ENCODE peak calls at places on chromosomes 1 and 21, in four cellular contexts. R, P, C and Y are unnamed samples.

GRCh38 chr1:227604446-227604845 is 41.1 kb downstream of the ZNF678 start:
- DNase-seq in P (no peak), C (no peak), R (peak), Y (peak)

GRCh38 chr1:158019177-158019868 is 25.9 kb downstream of the KIRREL1 start:
- DNase-seq in C (peak), R (peak), P (no peak), Y (peak)

GRCh38 chr1:109412551-109412950 is 13.7 kb downstream of the PSMA5 start:
- DNase-seq in C (no peak), R (no peak), P (no peak), Y (no peak)

GRCh38 chr1:85463666-85464496 is 1.1 kb downstream of the DDAH1 start:
- DNase-seq in P (no peak), C (no peak), R (peak), Y (peak)

GRCh38 chr1:150558761-150559626 is 9.8 kb downstream of the ADAMTSL4 start:
- DNase-seq in R (no peak), C (no peak), P (peak), Y (peak)

GRCh38 chr1:62301726-62302390 is 17.4 kb downstream of the KANK4 start:
- DNase-seq in C (no peak), P (no peak), R (no peak), Y (no peak)

GRCh38 chr1:53046930-53047329 is 15.1 kb upstream of the PODN start:
- DNase-seq in R (peak), C (no peak), P (no peak), Y (peak)

GRCh38 chr1:164683235-164683634 is 124.3 kb downstream of the PBX1 start:
- DNase-seq in P (no peak), C (no peak), R (peak), Y (peak)

GRCh38 chr21:17467392-17467791 is 45.5 kb upstream of the CXADR start:
- DNase-seq in C (no peak), P (no peak), R (no peak), Y (peak)

GRCh38 chr21:30695956-30696355 is 22.6 kb downstream of the KRTAP21-3 start:
- DNase-seq in C (no peak), R (no peak), P (no peak), Y (no peak)

GRCh38 chr1:72281144-72281543 is 1.2 kb downstream of the NEGR1 start:
- DNase-seq in C (no peak), R (no peak), P (no peak), Y (no peak)

GRCh38 chr1:11540773-11541160 is 61.8 kb downstream of the DISP3 start:
- DNase-seq in C (no peak), P (no peak), R (no peak), Y (no peak)

GRCh38 chr1:44659566-44659965 is 14.7 kb downstream of the TMEM53 start:
- DNase-seq in P (no peak), C (no peak), R (no peak), Y (no peak)

GRCh38 chr1:229709620-229710019 is 83.6 kb downstream of the URB2 start:
- DNase-seq in P (no peak), R (no peak), C (no peak), Y (no peak)

GRCh38 chr1:147627435-147628110 is 42.8 kb downstream of the ACP6 start:
- DNase-seq in C (peak), R (no peak), P (peak), Y (peak)

GRCh38 chr21:43731891-43732711 is 13.2 kb downstream of the PDXK start:
- DNase-seq in C (no peak), R (peak), P (no peak), Y (peak)

GRCh38 chr21:45289655-45290515 is 2.2 kb upstream of the POFUT2 start:
- DNase-seq in P (peak), C (no peak), R (no peak), Y (no peak)

GRCh38 chr1:61782771-61783170 is 40.5 kb downstream of the PATJ start:
- DNase-seq in C (no peak), R (no peak), P (no peak), Y (no peak)

GRCh38 chr1:90317628-90318027 is 322.7 kb downstream of the ZNF326 start:
- DNase-seq in C (no peak), R (no peak), P (no peak), Y (no peak)

GRCh38 chr1:56404066-56404465 is 175.3 kb downstream of the PLPP3 start:
- DNase-seq in P (no peak), C (no peak), R (peak), Y (no peak)

GRCh38 chr1:89365206-89365605 is 1.3 kb downstream of the GBP6 start:
- DNase-seq in R (no peak), C (no peak), P (no peak), Y (no peak)

GRCh38 chr1:41641483-41641829 is 157.0 kb upstream of the EDN2 start:
- DNase-seq in C (no peak), R (no peak), P (no peak), Y (no peak)

GRCh38 chr1:65395887-65396612 is 24.4 kb upstream of the LEPR start:
- DNase-seq in P (no peak), R (peak), C (peak), Y (no peak)

GRCh38 chr1:228554107-228554506 is 66.9 kb downstream of the RNF187 start:
- DNase-seq in R (no peak), C (no peak), P (no peak), Y (no peak)

GRCh38 chr1:37478451-37478871 is 4.1 kb downstream of the ZC3H12A start:
- DNase-seq in R (peak), C (no peak), P (no peak), Y (no peak)

GRCh38 chr1:46719689-46720088 is 775 bp upstream of the EFCAB14 start:
- DNase-seq in R (no peak), C (peak), P (peak), Y (peak)

GRCh38 chr21:14321042-14321441 is 61.9 kb downstream of the HSPA13 start:
- DNase-seq in R (no peak), C (no peak), P (no peak), Y (no peak)

GRCh38 chr1:231612393-231613089 is 14.0 kb upstream of the DISC1 start:
- DNase-seq in C (no peak), P (peak), R (no peak), Y (no peak)

GRCh38 chr21:45380566-45380965 is 24.4 kb upstream of the COL18A1 start:
- DNase-seq in R (no peak), C (no peak), P (peak), Y (no peak)

GRCh38 chr1:19628879-19629278 is 15.2 kb upstream of the NBL1 start:
- DNase-seq in C (no peak), P (no peak), R (no peak), Y (no peak)

GRCh38 chr1:38241594-38242331 is 195.2 kb upstream of the POU3F1 start:
- DNase-seq in P (no peak), C (no peak), R (no peak), Y (no peak)

GRCh38 chr1:209593747-209594146 is 10.2 kb downstream of the CAMK1G start:
- DNase-seq in C (no peak), R (no peak), P (no peak), Y (no peak)

GRCh38 chr1:52842643-52843310 is at the start of gene ZYG11A:
- DNase-seq in P (peak), C (peak), R (peak), Y (peak)

GRCh38 chr1:248622491-248623106 is 12.3 kb downstream of the OR2T11 start:
- DNase-seq in P (no peak), C (no peak), R (peak), Y (no peak)

GRCh38 chr1:240210026-240210425 is 118.3 kb downstream of the FMN2 start:
- DNase-seq in P (no peak), R (peak), C (no peak), Y (no peak)

GRCh38 chr1:87953732-87954344 is 625.2 kb downstream of the LMO4 start:
- DNase-seq in P (peak), C (peak), R (peak), Y (peak)
- TF ChIP-seq CTCF in P (peak), C (peak), R (peak), Y (peak)

DNA sequence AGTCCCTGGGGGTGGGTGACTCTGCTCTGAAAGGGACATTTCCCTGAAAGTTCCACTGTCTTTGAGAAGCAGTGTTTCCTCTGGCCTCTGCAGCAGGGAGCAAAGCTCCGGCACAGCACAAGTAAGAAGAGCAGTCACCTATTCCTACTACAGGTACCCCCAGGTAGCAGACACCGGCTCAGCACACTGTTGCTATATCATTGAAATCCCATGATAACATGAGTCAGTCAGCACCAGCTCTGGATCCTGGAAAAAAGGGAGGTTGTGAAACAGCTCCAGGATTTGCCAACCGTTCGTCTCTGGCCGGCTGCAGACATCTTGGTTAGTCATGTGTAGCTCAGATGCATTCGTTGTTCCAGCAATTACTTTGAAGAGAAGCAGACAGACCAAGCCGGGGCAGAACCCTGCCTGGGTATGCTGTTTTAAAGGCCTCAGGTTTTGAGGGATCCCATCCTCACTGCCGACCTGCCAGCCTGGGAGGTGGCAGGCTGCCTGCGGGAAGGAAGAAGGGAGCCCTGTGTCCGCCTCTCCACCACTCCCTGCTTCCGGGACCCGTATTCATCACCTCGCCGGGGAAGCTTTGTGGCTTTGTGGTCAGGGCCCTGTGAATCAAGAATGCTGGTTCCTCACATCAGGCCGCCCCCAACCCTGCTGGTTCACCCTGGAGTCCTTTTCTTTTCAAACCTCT is 139.2 kb downstream of the CLIC6 start:
- DNase-seq in P (peak), R (peak), C (no peak), Y (peak)
- H3K4me3 ChIP-seq in P (no peak), R (peak), C (no peak), Y (no peak)

GRCh38 chr21:28745131-28746055 is 247.3 kb downstream of the LTN1 start:
- DNase-seq in C (peak), R (peak), P (peak), Y (peak)

GRCh38 chr21:28746166-28746565 is 246.5 kb downstream of the LTN1 start:
- DNase-seq in P (no peak), C (no peak), R (no peak), Y (no peak)

GRCh38 chr21:28743723-28744122 is 249.0 kb downstream of the LTN1 start:
- DNase-seq in R (no peak), C (no peak), P (no peak), Y (no peak)

GRCh38 chr21:28738882-28739281 is 253.8 kb downstream of the LTN1 start:
- DNase-seq in P (no peak), C (no peak), R (no peak), Y (no peak)

DNA sequence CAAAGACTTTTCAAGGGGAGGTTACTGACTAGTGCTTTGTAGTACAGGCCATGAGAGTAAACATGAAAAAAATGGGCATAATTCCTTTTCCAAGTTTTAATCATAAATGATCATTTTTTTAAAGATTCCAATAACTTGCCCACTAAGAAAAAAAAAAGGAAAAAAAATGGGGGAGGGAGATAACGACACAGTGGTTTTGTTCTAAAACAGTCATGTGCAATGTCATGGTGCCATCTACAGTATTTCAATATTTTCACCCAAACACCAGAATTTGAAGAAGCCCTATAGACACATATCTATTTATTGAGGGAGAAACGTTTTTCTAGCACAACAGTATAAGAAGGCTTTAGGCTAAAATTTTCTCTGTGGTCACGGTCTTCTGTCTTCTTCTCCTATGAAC is 250.2 kb downstream of the LTN1 start:
- DNase-seq in C (no peak), P (no peak), R (no peak), Y (peak)
- TF ChIP-seq CTCF in C (no peak), P (no peak), R (peak), Y (peak)

GRCh38 chr1:202348005-202348508 is 442 bp upstream of the PPP1R12B start:
- DNase-seq in P (no peak), R (no peak), C (no peak), Y (no peak)
- H3K4me3 ChIP-seq in P (no peak), R (no peak), C (no peak), Y (no peak)

GRCh38 chr21:15592271-15592860 is 137.4 kb upstream of the USP25 start:
- DNase-seq in C (no peak), R (peak), P (no peak), Y (peak)
- TF ChIP-seq CTCF in C (peak), R (peak), P (peak), Y (peak)

GRCh38 chr1:18109058-18109755 is 1.6 kb downstream of the IGSF21 start:
- DNase-seq in C (no peak), P (no peak), R (no peak), Y (no peak)
- H3K4me3 ChIP-seq in C (no peak), P (no peak), R (no peak), Y (no peak)

DNA sequence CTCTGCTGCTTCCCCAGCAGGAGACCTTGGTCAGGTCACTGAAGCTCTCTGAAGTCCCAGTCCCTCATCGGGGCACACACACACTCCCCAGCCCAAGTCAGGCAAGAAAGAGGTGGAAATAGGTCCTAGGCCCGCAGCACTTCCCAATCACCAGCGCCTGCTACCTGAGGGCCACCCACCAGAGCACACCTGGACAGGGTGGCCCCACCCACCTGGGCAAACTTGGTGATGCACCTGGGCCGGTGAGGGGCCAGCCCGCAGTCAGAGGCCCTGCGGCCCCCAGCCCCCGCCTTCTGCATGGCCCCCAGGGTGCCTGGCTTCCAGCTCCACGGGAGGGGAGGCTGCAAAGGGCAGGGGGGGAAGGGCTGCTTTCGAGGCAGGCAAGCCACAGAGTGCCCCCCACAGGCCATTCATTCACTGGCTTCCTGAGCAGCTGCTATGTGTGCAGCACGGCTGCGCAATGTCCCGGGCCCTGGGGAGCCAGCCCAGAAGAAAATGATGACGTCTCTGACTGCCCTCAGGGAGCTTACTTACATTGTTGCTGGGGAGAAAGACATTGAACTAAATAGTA is 4.7 kb downstream of the SH2D5 start:
- DNase-seq in R (no peak), P (no peak), C (no peak), Y (no peak)
- TF ChIP-seq CTCF in R (no peak), P (no peak), C (no peak), Y (peak)